ENCODE peak calls at places on chromosomes 6 and 20, in six cellular contexts. P is stomach, K is tibial artery, F is uterus, N is GM23248, J is heart left ventricle. I is an unnamed sample. For H3K27me3 and H3K4me1, the result is how much of the 10 kb centered on the place peaks cover.

GRCh38 chr6:162728177-162728571 is 400 bp downstream of the PACRG start:
- DNase-seq in P (no peak), K (no peak), F (peak), N (peak), J (no peak), I (no peak)

GRCh38 chr6:34466242-34467185 is 638 bp downstream of the PACSIN1 start:
- DNase-seq in P (no peak), K (no peak), F (no peak), N (no peak), J (no peak), I (no peak)

GRCh38 chr6:105748737-105749161 is 337.4 kb upstream of the PRDM1 start:
- DNase-seq in P (no peak), K (no peak), F (no peak), N (peak), J (no peak), I (no peak)

GRCh38 chr6:20432692-20433091 is 31.0 kb downstream of the E2F3 start:
- DNase-seq in P (no peak), K (no peak), F (no peak), N (no peak), J (no peak), I (no peak)

GRCh38 chr6:31871068-31871659 is 7.6 kb downstream of the SLC44A4 start:
- DNase-seq in P (no peak), K (no peak), F (no peak), N (no peak), J (no peak), I (no peak)

GRCh38 chr20:37933797-37934633 is 31.1 kb downstream of the VSTM2L start:
- DNase-seq in P (no peak), K (no peak), F (no peak), N (no peak), J (no peak), I (no peak)

GRCh38 chr20:40979247-40979646 is 49.4 kb upstream of the TOP1 start:
- DNase-seq in P (no peak), K (no peak), F (no peak), N (no peak), J (no peak), I (no peak)

GRCh38 chr6:87793340-87793739 is 91.3 kb upstream of the AKIRIN2 start:
- DNase-seq in P (no peak), K (no peak), F (no peak), N (no peak), J (no peak), I (no peak)

GRCh38 chr20:40844285-40844684 is 155.2 kb upstream of the MAFB start:
- DNase-seq in P (no peak), K (no peak), F (no peak), N (no peak), J (no peak), I (no peak)

GRCh38 chr6:118810420-118811027 is 83.4 kb upstream of the ASF1A start:
- DNase-seq in P (peak), K (no peak), F (no peak), N (no peak), J (no peak), I (no peak)

GRCh38 chr6:7047966-7048365 is 59.8 kb upstream of the RREB1 start:
- DNase-seq in P (no peak), K (no peak), F (no peak), N (peak), J (no peak), I (no peak)

GRCh38 chr6:36596359-36596758 is 2.2 kb downstream of the SRSF3 start:
- DNase-seq in P (no peak), K (no peak), F (no peak), N (peak), J (no peak), I (no peak)

GRCh38 chr6:7150381-7151064 is 42.8 kb downstream of the RREB1 start:
- DNase-seq in P (no peak), K (no peak), F (no peak), N (no peak), J (no peak), I (no peak)

GRCh38 chr6:141734441-141734840 is 398.3 kb upstream of the GJE1 start:
- DNase-seq in P (no peak), K (no peak), F (no peak), N (no peak), J (no peak), I (no peak)

GRCh38 chr20:42836339-42836738 is 353.4 kb downstream of the PTPRT start:
- DNase-seq in P (peak), K (no peak), F (no peak), N (no peak), J (no peak), I (no peak)

GRCh38 chr6:133991096-133991593 is 38.1 kb downstream of the TBPL1 start:
- DNase-seq in P (no peak), K (no peak), F (no peak), N (peak), J (no peak), I (no peak)

GRCh38 chr20:31542201-31542842 is 28.1 kb downstream of the HM13 start:
- DNase-seq in P (no peak), K (no peak), F (no peak), N (peak), J (no peak), I (no peak)

GRCh38 chr20:60097285-60097684 is 139.1 kb downstream of the CDH26 start:
- DNase-seq in P (no peak), K (no peak), F (no peak), N (no peak), J (no peak), I (no peak)

GRCh38 chr6:91242614-91242949 is 655.7 kb upstream of the MAP3K7 start:
- DNase-seq in P (no peak), K (no peak), F (no peak), N (no peak), J (no peak), I (no peak)

DNA sequence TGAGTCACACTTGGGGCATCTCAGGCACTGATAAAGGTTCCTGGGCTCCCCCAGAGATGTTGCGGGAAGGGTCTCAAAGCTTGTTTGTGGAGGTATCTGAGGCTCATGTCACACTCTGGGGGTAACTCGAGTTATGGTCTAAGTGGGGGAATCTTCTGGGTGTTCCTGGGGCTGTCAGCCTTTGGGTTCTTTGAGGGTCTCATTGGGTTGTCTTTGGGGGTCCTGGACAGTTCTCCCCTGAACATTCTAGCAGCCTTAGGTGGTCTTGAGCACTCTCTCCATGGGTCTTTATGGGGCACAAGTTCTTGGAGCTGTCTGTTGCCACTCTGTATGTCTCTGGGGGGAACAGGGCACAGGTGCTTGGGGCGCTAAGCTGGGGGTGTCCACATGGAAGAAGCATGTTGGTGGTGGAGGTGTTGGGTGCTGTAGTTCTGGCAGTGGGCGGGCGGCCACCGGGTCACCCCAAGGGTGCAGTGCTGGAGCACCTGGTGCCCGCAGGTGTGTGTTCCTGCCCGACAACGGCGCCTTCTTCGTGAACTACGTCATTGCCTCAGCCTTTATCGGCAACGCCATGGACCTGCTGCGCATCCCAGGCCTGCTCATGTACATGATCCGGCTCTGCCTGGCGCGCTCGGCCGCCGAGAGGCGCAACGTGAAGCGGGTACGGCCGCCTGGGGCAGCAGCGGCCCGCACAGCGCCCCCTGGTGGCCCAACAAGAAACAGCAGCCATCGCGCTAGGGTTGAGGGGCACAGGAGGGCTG is 7.1 kb upstream of the CAPN11 start:
- DNase-seq in P (peak), K (peak), F (peak), N (peak), J (peak), I (peak)
- H3K27me3 ChIP-seq in P (under half), K (under half), F (under half), N (under half), J (under half), I (under half)

GRCh38 chr6:43917878-43918382 is 147.9 kb downstream of the VEGFA start:
- DNase-seq in P (no peak), K (no peak), F (no peak), N (peak), J (no peak), I (no peak)

GRCh38 chr6:43916924-43917877 is 147.2 kb downstream of the VEGFA start:
- DNase-seq in P (peak), K (peak), F (peak), N (peak), J (no peak), I (no peak)

GRCh38 chr6:43914272-43915147 is 144.5 kb downstream of the VEGFA start:
- DNase-seq in P (no peak), K (no peak), F (no peak), N (no peak), J (no peak), I (no peak)

GRCh38 chr6:43915213-43915869 is 145.3 kb downstream of the VEGFA start:
- DNase-seq in P (no peak), K (no peak), F (no peak), N (no peak), J (no peak), I (no peak)

GRCh38 chr6:43916091-43916923 is 146.3 kb downstream of the VEGFA start:
- DNase-seq in P (no peak), K (no peak), F (no peak), N (peak), J (no peak), I (no peak)
- H3K4me1 ChIP-seq in P (under half), K (under half), F (under half), N (under half), J (under half), I (under half)

GRCh38 chr6:139744891-139745290 is 370.4 kb upstream of the CITED2 start:
- DNase-seq in P (no peak), K (no peak), F (no peak), N (no peak), J (no peak), I (no peak)
- H3K27me3 ChIP-seq in P (under half), K (under half), F (under half), N (under half), J (under half), I (under half)

GRCh38 chr6:111825439-111825838 is 47.8 kb downstream of the FYN start:
- DNase-seq in P (no peak), K (no peak), F (no peak), N (no peak), J (no peak), I (no peak)
- H3K4me1 ChIP-seq in P (under half), K (under half), F (under half), N (half or more), J (half or more), I (under half)

GRCh38 chr6:89289710-89290109 is 25.4 kb downstream of the GABRR2 start:
- DNase-seq in P (no peak), K (no peak), F (no peak), N (no peak), J (no peak), I (no peak)
- H3K27me3 ChIP-seq in P (under half), K (under half), F (under half), N (under half), J (under half), I (under half)

GRCh38 chr20:62858059-62858458 is 3.6 kb downstream of the TCFL5 start:
- DNase-seq in P (no peak), K (no peak), F (no peak), N (no peak), J (no peak), I (no peak)

GRCh38 chr20:62855120-62855519 is 6.5 kb downstream of the TCFL5 start:
- DNase-seq in P (no peak), K (no peak), F (no peak), N (no peak), J (no peak), I (no peak)

GRCh38 chr20:62854121-62854520 is 7.5 kb downstream of the TCFL5 start:
- DNase-seq in P (no peak), K (no peak), F (no peak), N (no peak), J (no peak), I (no peak)

GRCh38 chr20:62859721-62860120 is 1.9 kb downstream of the TCFL5 start:
- DNase-seq in P (no peak), K (no peak), F (no peak), N (no peak), J (no peak), I (no peak)

DNA sequence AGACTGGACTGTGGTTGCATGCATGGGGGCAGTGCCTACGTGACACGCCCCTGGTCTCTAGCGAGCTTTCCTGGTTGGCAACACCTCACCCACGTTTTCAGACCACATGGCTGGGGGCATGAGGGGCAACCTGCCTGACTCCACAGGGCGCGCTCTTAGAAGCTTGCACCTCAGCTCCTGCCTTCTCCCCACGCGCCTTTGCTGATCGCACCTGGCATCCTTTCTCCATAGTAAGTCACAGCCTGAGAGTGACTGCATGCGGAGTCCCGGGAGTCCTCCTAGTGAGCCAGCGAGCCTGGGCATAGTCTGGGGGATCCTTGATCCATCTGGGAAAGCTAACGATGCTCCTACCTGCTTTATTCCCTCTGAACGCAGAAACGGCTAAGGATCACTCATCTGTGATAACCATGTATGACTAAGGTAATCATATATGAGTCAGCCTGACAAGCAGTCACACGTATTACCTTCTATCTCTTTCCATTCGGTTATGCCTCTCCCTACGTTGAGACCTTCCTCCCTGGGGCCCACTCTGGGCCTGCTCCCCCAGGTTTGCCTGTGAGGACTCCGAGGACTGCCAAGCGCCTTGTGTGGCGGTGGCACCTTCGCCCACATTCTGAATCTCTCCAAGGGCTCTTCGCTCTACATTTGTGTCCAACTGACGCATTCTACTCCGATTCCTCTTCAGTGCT is 4.5 kb downstream of the TCFL5 start:
- DNase-seq in P (no peak), K (no peak), F (no peak), N (no peak), J (no peak), I (no peak)
- H3K4me1 ChIP-seq in P (under half), K (under half), F (under half), N (under half), J (under half), I (under half)

GRCh38 chr20:25146976-25147375 is 48.5 kb upstream of the ENTPD6 start:
- DNase-seq in P (no peak), K (no peak), F (no peak), N (no peak), J (no peak), I (no peak)

GRCh38 chr20:25147716-25148115 is 47.8 kb upstream of the ENTPD6 start:
- DNase-seq in P (no peak), K (no peak), F (no peak), N (no peak), J (no peak), I (no peak)

GRCh38 chr20:25148181-25148981 is 47.1 kb upstream of the ENTPD6 start:
- DNase-seq in P (peak), K (peak), F (peak), N (peak), J (no peak), I (no peak)

GRCh38 chr20:25142435-25142834 is 53.1 kb upstream of the ENTPD6 start:
- DNase-seq in P (no peak), K (no peak), F (no peak), N (no peak), J (no peak), I (no peak)

DNA sequence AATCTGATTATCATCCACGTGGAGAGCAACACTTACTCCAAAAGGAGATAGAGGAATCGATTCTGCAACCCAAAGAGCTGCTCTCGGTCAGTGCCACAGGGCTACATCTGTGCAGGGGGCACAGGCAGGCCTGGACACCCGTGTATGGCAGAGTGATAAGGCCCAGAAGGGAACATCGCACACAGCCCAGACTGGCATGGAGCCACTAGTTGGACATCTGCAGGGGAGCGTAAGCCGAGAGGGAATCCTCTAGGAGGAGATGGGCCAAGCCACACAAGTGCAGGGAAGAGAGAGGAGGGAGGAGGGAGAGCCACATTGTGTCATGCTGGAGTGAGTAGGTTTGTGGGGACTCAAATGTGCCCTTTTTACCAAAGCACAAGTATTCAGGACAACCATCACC is 50.4 kb upstream of the ENTPD6 start:
- DNase-seq in P (no peak), K (no peak), F (no peak), N (no peak), J (peak), I (no peak)
- H3K27me3 ChIP-seq in P (under half), K (under half), F (under half), N (under half), J (under half), I (under half)

I was measured in HAP-1.